ENCODE peak calls at places on chromosomes 4 and X, in five cellular contexts. One of them, this sample, is unnamed.

GRCh38 chr4:147799986-147800555 is 68.2 kb downstream of the ARHGAP10 start:
- DNase-seq in uterus: no peak
- DNase-seq in heart right ventricle: no peak
- DNase-seq in foreskin fibroblast: no peak
- DNase-seq in PC-9: no peak
- DNase-seq in this sample: no peak

GRCh38 chr4:100208964-100209363 is 18.7 kb upstream of the DDIT4L start:
- DNase-seq in uterus: no peak
- DNase-seq in heart right ventricle: no peak
- DNase-seq in foreskin fibroblast: no peak
- DNase-seq in PC-9: no peak
- DNase-seq in this sample: no peak

GRCh38 chr4:61204353-61204752 is 4.2 kb downstream of the ADGRL3 start:
- DNase-seq in uterus: no peak
- DNase-seq in heart right ventricle: no peak
- DNase-seq in foreskin fibroblast: no peak
- DNase-seq in PC-9: no peak
- DNase-seq in this sample: peak

GRCh38 chr4:169815606-169816005 is 57.9 kb upstream of the HPF1 start:
- DNase-seq in uterus: no peak
- DNase-seq in heart right ventricle: no peak
- DNase-seq in foreskin fibroblast: peak
- DNase-seq in PC-9: no peak
- DNase-seq in this sample: no peak

GRCh38 chr4:89531932-89532640 is 224.5 kb upstream of the GPRIN3 start:
- DNase-seq in uterus: no peak
- DNase-seq in heart right ventricle: no peak
- DNase-seq in foreskin fibroblast: no peak
- DNase-seq in PC-9: no peak
- DNase-seq in this sample: no peak

GRCh38 chr4:4344915-4345527 is 41.9 kb upstream of the NSG1 start:
- DNase-seq in uterus: no peak
- DNase-seq in heart right ventricle: no peak
- DNase-seq in foreskin fibroblast: no peak
- DNase-seq in PC-9: no peak
- DNase-seq in this sample: no peak

GRCh38 chrX:119272882-119273806 is 37.1 kb downstream of the PGRMC1 start:
- DNase-seq in uterus: no peak
- DNase-seq in heart right ventricle: peak
- DNase-seq in foreskin fibroblast: peak
- DNase-seq in PC-9: no peak
- DNase-seq in this sample: no peak

GRCh38 chr4:101191302-101192098 is 155.8 kb downstream of the PPP3CA start:
- DNase-seq in uterus: peak
- DNase-seq in heart right ventricle: peak
- DNase-seq in foreskin fibroblast: peak
- DNase-seq in PC-9: no peak
- DNase-seq in this sample: peak

GRCh38 chrX:141201962-141202361 is 25.0 kb upstream of the LDOC1 start:
- DNase-seq in uterus: no peak
- DNase-seq in heart right ventricle: no peak
- DNase-seq in foreskin fibroblast: no peak
- DNase-seq in PC-9: no peak
- DNase-seq in this sample: no peak

GRCh38 chrX:5870238-5870637 is 358.4 kb downstream of the NLGN4X start:
- DNase-seq in uterus: no peak
- DNase-seq in heart right ventricle: no peak
- DNase-seq in foreskin fibroblast: no peak
- DNase-seq in PC-9: no peak
- DNase-seq in this sample: no peak

GRCh38 chrX:110786486-110786885 is 9.1 kb downstream of the CHRDL1 start:
- DNase-seq in uterus: no peak
- DNase-seq in heart right ventricle: no peak
- DNase-seq in foreskin fibroblast: no peak
- DNase-seq in PC-9: peak
- DNase-seq in this sample: peak

GRCh38 chr4:185209031-185209851 is at the start of gene SNX25:
- DNase-seq in uterus: peak
- DNase-seq in heart right ventricle: peak
- DNase-seq in foreskin fibroblast: peak
- DNase-seq in PC-9: peak
- DNase-seq in this sample: no peak

GRCh38 chrX:134603806-134604700 is 54.2 kb downstream of the PLAC1 start:
- DNase-seq in uterus: peak
- DNase-seq in heart right ventricle: no peak
- DNase-seq in foreskin fibroblast: peak
- DNase-seq in PC-9: no peak
- DNase-seq in this sample: peak

GRCh38 chrX:153387987-153388721 is 13.0 kb downstream of the PNMA6E start:
- DNase-seq in uterus: no peak
- DNase-seq in heart right ventricle: no peak
- DNase-seq in foreskin fibroblast: no peak
- DNase-seq in PC-9: no peak
- DNase-seq in this sample: no peak

GRCh38 chr4:52861171-52861873 is 795 bp upstream of the RASL11B start:
- DNase-seq in uterus: no peak
- DNase-seq in heart right ventricle: no peak
- DNase-seq in foreskin fibroblast: no peak
- DNase-seq in PC-9: no peak
- DNase-seq in this sample: no peak
- H3K4me3 ChIP-seq in uterus: peak
- H3K4me3 ChIP-seq in heart right ventricle: peak
- H3K4me3 ChIP-seq in foreskin fibroblast: peak
- H3K4me3 ChIP-seq in PC-9: peak
- H3K4me3 ChIP-seq in this sample: peak

DNA sequence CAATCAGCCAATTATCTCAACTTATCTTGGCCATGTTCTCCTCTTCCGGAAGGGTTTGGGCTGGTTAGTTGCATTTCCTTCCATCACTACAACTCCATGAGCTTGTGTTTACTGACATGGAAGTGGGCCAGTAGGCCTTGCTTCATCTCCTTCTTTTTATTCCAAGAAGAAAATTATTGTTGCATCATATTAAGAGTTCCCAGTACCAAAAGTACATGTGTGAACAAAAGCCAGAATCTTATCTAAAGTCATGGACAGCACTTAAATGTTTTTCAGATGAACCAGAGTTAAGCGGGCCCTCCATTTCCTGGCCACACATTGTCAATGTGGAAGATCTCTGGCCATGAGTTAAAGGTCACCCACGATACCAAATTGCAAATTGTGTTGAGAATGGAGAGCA is 503.2 kb upstream of the SLIT2 start:
- DNase-seq in uterus: peak
- DNase-seq in heart right ventricle: no peak
- DNase-seq in foreskin fibroblast: peak
- DNase-seq in PC-9: no peak
- DNase-seq in this sample: peak
- H3K4me3 ChIP-seq in uterus: no peak
- H3K4me3 ChIP-seq in heart right ventricle: no peak
- H3K4me3 ChIP-seq in foreskin fibroblast: no peak
- H3K4me3 ChIP-seq in PC-9: no peak
- H3K4me3 ChIP-seq in this sample: no peak

GRCh38 chr4:1310031-1310795 is 20.5 kb downstream of the MAEA start:
- DNase-seq in uterus: no peak
- DNase-seq in heart right ventricle: no peak
- DNase-seq in foreskin fibroblast: peak
- DNase-seq in PC-9: no peak
- DNase-seq in this sample: no peak

GRCh38 chr4:1307951-1308735 is 18.5 kb downstream of the MAEA start:
- DNase-seq in uterus: no peak
- DNase-seq in heart right ventricle: no peak
- DNase-seq in foreskin fibroblast: no peak
- DNase-seq in PC-9: no peak
- DNase-seq in this sample: no peak

GRCh38 chr4:1312821-1313640 is 23.3 kb downstream of the MAEA start:
- DNase-seq in uterus: no peak
- DNase-seq in heart right ventricle: no peak
- DNase-seq in foreskin fibroblast: no peak
- DNase-seq in PC-9: no peak
- DNase-seq in this sample: no peak

GRCh38 chr4:1309261-1310010 is 19.7 kb downstream of the MAEA start:
- DNase-seq in uterus: peak
- DNase-seq in heart right ventricle: peak
- DNase-seq in foreskin fibroblast: peak
- DNase-seq in PC-9: no peak
- DNase-seq in this sample: peak

GRCh38 chr4:1310796-1311715 is 21.4 kb downstream of the MAEA start:
- DNase-seq in uterus: no peak
- DNase-seq in heart right ventricle: no peak
- DNase-seq in foreskin fibroblast: no peak
- DNase-seq in PC-9: no peak
- DNase-seq in this sample: no peak
- H3K4me3 ChIP-seq in uterus: no peak
- H3K4me3 ChIP-seq in heart right ventricle: no peak
- H3K4me3 ChIP-seq in foreskin fibroblast: no peak
- H3K4me3 ChIP-seq in PC-9: no peak
- H3K4me3 ChIP-seq in this sample: no peak

GRCh38 chr4:48015678-48016077 is 803 bp downstream of the CNGA1 start:
- DNase-seq in uterus: no peak
- DNase-seq in heart right ventricle: no peak
- DNase-seq in foreskin fibroblast: no peak
- DNase-seq in PC-9: no peak
- DNase-seq in this sample: no peak
- H3K4me3 ChIP-seq in uterus: no peak
- H3K4me3 ChIP-seq in heart right ventricle: no peak
- H3K4me3 ChIP-seq in foreskin fibroblast: no peak
- H3K4me3 ChIP-seq in PC-9: peak
- H3K4me3 ChIP-seq in this sample: no peak

This sample was measured in skeletal muscle cell.